ENCODE peak calls at places on chromosomes 5 and 9, in five cellular contexts. One of them, this sample, is unnamed.
A peak's percentile ranks its signal among the peaks of the same experiment; 100 is the strongest.

GRCh38 chr5:170184007-170184687 is 48.6 kb upstream of the C5orf58 start:
- DNase-seq in hypothalamus: peak; percentile 28
- DNase-seq in foreskin fibroblast: peak; percentile 26
- DNase-seq in central memory CD8-positive, alpha-beta T cell: no peak
- DNase-seq in activated gamma-delta T cell: no peak
- DNase-seq in this sample: peak; percentile 52

GRCh38 chr5:10333154-10334006 is 20.1 kb upstream of the MARCHF6 start:
- DNase-seq in hypothalamus: no peak
- DNase-seq in foreskin fibroblast: no peak
- DNase-seq in central memory CD8-positive, alpha-beta T cell: peak; percentile 9
- DNase-seq in activated gamma-delta T cell: no peak
- DNase-seq in this sample: no peak

GRCh38 chr9:129983891-129984290 is 59.1 kb downstream of the FNBP1 start:
- DNase-seq in hypothalamus: no peak
- DNase-seq in foreskin fibroblast: no peak
- DNase-seq in central memory CD8-positive, alpha-beta T cell: no peak
- DNase-seq in activated gamma-delta T cell: no peak
- DNase-seq in this sample: no peak

GRCh38 chr9:99257723-99258364 is 35.8 kb downstream of the SEC61B start:
- DNase-seq in hypothalamus: no peak
- DNase-seq in foreskin fibroblast: no peak
- DNase-seq in central memory CD8-positive, alpha-beta T cell: no peak
- DNase-seq in activated gamma-delta T cell: no peak
- DNase-seq in this sample: no peak

GRCh38 chr9:99362317-99362716 is 140.2 kb downstream of the SEC61B start:
- DNase-seq in hypothalamus: no peak
- DNase-seq in foreskin fibroblast: no peak
- DNase-seq in central memory CD8-positive, alpha-beta T cell: no peak
- DNase-seq in activated gamma-delta T cell: no peak
- DNase-seq in this sample: no peak

GRCh38 chr5:111681791-111682190 is 75.2 kb downstream of the NREP start:
- DNase-seq in hypothalamus: no peak
- DNase-seq in foreskin fibroblast: no peak
- DNase-seq in central memory CD8-positive, alpha-beta T cell: no peak
- DNase-seq in activated gamma-delta T cell: no peak
- DNase-seq in this sample: peak; percentile 40

GRCh38 chr5:181246276-181247050 is 2.8 kb upstream of the RACK1 start:
- DNase-seq in hypothalamus: no peak
- DNase-seq in foreskin fibroblast: peak; percentile 89
- DNase-seq in central memory CD8-positive, alpha-beta T cell: no peak
- DNase-seq in activated gamma-delta T cell: no peak
- DNase-seq in this sample: peak; percentile 80

GRCh38 chr5:522899-523657 is 1.2 kb downstream of the SLC9A3 start:
- DNase-seq in hypothalamus: no peak
- DNase-seq in foreskin fibroblast: no peak
- DNase-seq in central memory CD8-positive, alpha-beta T cell: no peak
- DNase-seq in activated gamma-delta T cell: no peak
- DNase-seq in this sample: no peak

GRCh38 chr5:157390179-157390923 is 69.7 kb upstream of the NIPAL4 start:
- DNase-seq in hypothalamus: no peak
- DNase-seq in foreskin fibroblast: peak; percentile 96
- DNase-seq in central memory CD8-positive, alpha-beta T cell: peak; percentile 21
- DNase-seq in activated gamma-delta T cell: no peak
- DNase-seq in this sample: peak; percentile 89

GRCh38 chr9:124812401-124813016 is 35.6 kb downstream of the OLFML2A start:
- DNase-seq in hypothalamus: no peak
- DNase-seq in foreskin fibroblast: peak; percentile 94
- DNase-seq in central memory CD8-positive, alpha-beta T cell: no peak
- DNase-seq in activated gamma-delta T cell: no peak
- DNase-seq in this sample: peak; percentile 100

GRCh38 chr9:591292-591691 is 250.2 kb upstream of the DMRT1 start:
- DNase-seq in hypothalamus: no peak
- DNase-seq in foreskin fibroblast: no peak
- DNase-seq in central memory CD8-positive, alpha-beta T cell: no peak
- DNase-seq in activated gamma-delta T cell: no peak
- DNase-seq in this sample: no peak

GRCh38 chr5:176803943-176804498 is 6.3 kb upstream of the UNC5A start:
- DNase-seq in hypothalamus: no peak
- DNase-seq in foreskin fibroblast: no peak
- DNase-seq in central memory CD8-positive, alpha-beta T cell: no peak
- DNase-seq in activated gamma-delta T cell: no peak
- DNase-seq in this sample: peak; percentile 26

GRCh38 chr5:4882186-4882585 is 257.9 kb upstream of the ADAMTS16 start:
- DNase-seq in hypothalamus: no peak
- DNase-seq in foreskin fibroblast: no peak
- DNase-seq in central memory CD8-positive, alpha-beta T cell: no peak
- DNase-seq in activated gamma-delta T cell: no peak
- DNase-seq in this sample: no peak

GRCh38 chr5:114883675-114884074 is 286.0 kb downstream of the TRIM36 start:
- DNase-seq in hypothalamus: no peak
- DNase-seq in foreskin fibroblast: no peak
- DNase-seq in central memory CD8-positive, alpha-beta T cell: no peak
- DNase-seq in activated gamma-delta T cell: no peak
- DNase-seq in this sample: no peak

GRCh38 chr9:105760053-105760452 is 65.7 kb downstream of the TMEM38B start:
- DNase-seq in hypothalamus: no peak
- DNase-seq in foreskin fibroblast: no peak
- DNase-seq in central memory CD8-positive, alpha-beta T cell: no peak
- DNase-seq in activated gamma-delta T cell: no peak
- DNase-seq in this sample: no peak

GRCh38 chr9:98968596-98969337 is 25.1 kb downstream of the COL15A1 start:
- DNase-seq in hypothalamus: no peak
- DNase-seq in foreskin fibroblast: no peak
- DNase-seq in central memory CD8-positive, alpha-beta T cell: no peak
- DNase-seq in activated gamma-delta T cell: no peak
- DNase-seq in this sample: no peak

GRCh38 chr5:35803221-35803651 is 53.5 kb upstream of the IL7R start:
- DNase-seq in hypothalamus: peak; percentile 81
- DNase-seq in foreskin fibroblast: peak; percentile 76
- DNase-seq in central memory CD8-positive, alpha-beta T cell: peak; percentile 15
- DNase-seq in activated gamma-delta T cell: no peak
- DNase-seq in this sample: peak; percentile 51

GRCh38 chr9:83388346-83388745 is 149.9 kb downstream of the FRMD3 start:
- DNase-seq in hypothalamus: no peak
- DNase-seq in foreskin fibroblast: no peak
- DNase-seq in central memory CD8-positive, alpha-beta T cell: no peak
- DNase-seq in activated gamma-delta T cell: no peak
- DNase-seq in this sample: no peak

GRCh38 chr5:143024227-143024920 is 254.2 kb downstream of the ARHGAP26 start:
- DNase-seq in hypothalamus: no peak
- DNase-seq in foreskin fibroblast: no peak
- DNase-seq in central memory CD8-positive, alpha-beta T cell: no peak
- DNase-seq in activated gamma-delta T cell: no peak
- DNase-seq in this sample: no peak

GRCh38 chr5:169753795-169754194 is 116.7 kb downstream of the DOCK2 start:
- DNase-seq in hypothalamus: no peak
- DNase-seq in foreskin fibroblast: peak; percentile 64
- DNase-seq in central memory CD8-positive, alpha-beta T cell: no peak
- DNase-seq in activated gamma-delta T cell: no peak
- DNase-seq in this sample: no peak

GRCh38 chr9:128253991-128254346 is 21.8 kb downstream of the GOLGA2 start:
- DNase-seq in hypothalamus: no peak
- DNase-seq in foreskin fibroblast: no peak
- DNase-seq in central memory CD8-positive, alpha-beta T cell: no peak
- DNase-seq in activated gamma-delta T cell: no peak
- DNase-seq in this sample: no peak

GRCh38 chr5:172107606-172108005 is 80.4 kb downstream of the STK10 start:
- DNase-seq in hypothalamus: no peak
- DNase-seq in foreskin fibroblast: peak; percentile 74
- DNase-seq in central memory CD8-positive, alpha-beta T cell: no peak
- DNase-seq in activated gamma-delta T cell: no peak
- DNase-seq in this sample: peak; percentile 78

GRCh38 chr5:134247825-134248224 is 22.0 kb upstream of the PPP2CA start:
- DNase-seq in hypothalamus: no peak
- DNase-seq in foreskin fibroblast: no peak
- DNase-seq in central memory CD8-positive, alpha-beta T cell: no peak
- DNase-seq in activated gamma-delta T cell: no peak
- DNase-seq in this sample: no peak

GRCh38 chr9:36765468-36766341 is 193.0 kb downstream of the MELK start:
- DNase-seq in hypothalamus: peak; percentile 91
- DNase-seq in foreskin fibroblast: no peak
- DNase-seq in central memory CD8-positive, alpha-beta T cell: peak; percentile 86
- DNase-seq in activated gamma-delta T cell: peak; percentile 57
- DNase-seq in this sample: no peak

GRCh38 chr5:177096162-177097015 is 9.7 kb downstream of the FGFR4 start:
- DNase-seq in hypothalamus: no peak
- DNase-seq in foreskin fibroblast: no peak
- DNase-seq in central memory CD8-positive, alpha-beta T cell: no peak
- DNase-seq in activated gamma-delta T cell: no peak
- DNase-seq in this sample: no peak

GRCh38 chr5:82351754-82352145 is 73.6 kb upstream of the RPS23 start:
- DNase-seq in hypothalamus: no peak
- DNase-seq in foreskin fibroblast: peak; percentile 68
- DNase-seq in central memory CD8-positive, alpha-beta T cell: no peak
- DNase-seq in activated gamma-delta T cell: no peak
- DNase-seq in this sample: peak; percentile 70

GRCh38 chr5:139789845-139790189 is 5.8 kb upstream of the PSD2 start:
- DNase-seq in hypothalamus: no peak
- DNase-seq in foreskin fibroblast: no peak
- DNase-seq in central memory CD8-positive, alpha-beta T cell: no peak
- DNase-seq in activated gamma-delta T cell: no peak
- DNase-seq in this sample: no peak

GRCh38 chr5:13664377-13664776 is 280.1 kb downstream of the DNAH5 start:
- DNase-seq in hypothalamus: no peak
- DNase-seq in foreskin fibroblast: peak; percentile 48
- DNase-seq in central memory CD8-positive, alpha-beta T cell: no peak
- DNase-seq in activated gamma-delta T cell: no peak
- DNase-seq in this sample: peak; percentile 94

GRCh38 chr5:139105621-139106071 is 92.5 kb downstream of the SIL1 start:
- DNase-seq in hypothalamus: peak; percentile 29
- DNase-seq in foreskin fibroblast: no peak
- DNase-seq in central memory CD8-positive, alpha-beta T cell: no peak
- DNase-seq in activated gamma-delta T cell: no peak
- DNase-seq in this sample: no peak

GRCh38 chr5:34660444-34660843 is 4.3 kb downstream of the RAI14 start:
- DNase-seq in hypothalamus: no peak
- DNase-seq in foreskin fibroblast: peak; percentile 89
- DNase-seq in central memory CD8-positive, alpha-beta T cell: no peak
- DNase-seq in activated gamma-delta T cell: no peak
- DNase-seq in this sample: peak; percentile 94

GRCh38 chr9:133943036-133943780 is 48.9 kb downstream of the VAV2 start:
- DNase-seq in hypothalamus: no peak
- DNase-seq in foreskin fibroblast: no peak
- DNase-seq in central memory CD8-positive, alpha-beta T cell: no peak
- DNase-seq in activated gamma-delta T cell: no peak
- DNase-seq in this sample: no peak